ENCODE peak calls at places on chromosomes 13 and 19, in six cellular contexts. One of them, this sample, is unnamed. For H3K9me3, the result is how much of the 10 kb centered on the place peaks cover.

GRCh38 chr13:36712785-36713184 is 39.0 kb downstream of the SERTM1 start:
- DNase-seq in PC-9: no peak
- DNase-seq in heart right ventricle: no peak
- DNase-seq in aorta: no peak
- DNase-seq in tibial artery: no peak
- DNase-seq in tibial nerve: no peak
- DNase-seq in this sample: peak

GRCh38 chr13:52411629-52412028 is 5.7 kb upstream of the THSD1 start:
- DNase-seq in PC-9: no peak
- DNase-seq in heart right ventricle: no peak
- DNase-seq in aorta: no peak
- DNase-seq in tibial artery: no peak
- DNase-seq in tibial nerve: no peak
- DNase-seq in this sample: peak

GRCh38 chr13:101627556-101627943 is 175.1 kb downstream of the ITGBL1 start:
- DNase-seq in PC-9: no peak
- DNase-seq in heart right ventricle: no peak
- DNase-seq in aorta: no peak
- DNase-seq in tibial artery: no peak
- DNase-seq in tibial nerve: no peak
- DNase-seq in this sample: no peak

GRCh38 chr13:51999525-51999924 is 11.7 kb downstream of the ATP7B start:
- DNase-seq in PC-9: no peak
- DNase-seq in heart right ventricle: peak
- DNase-seq in aorta: peak
- DNase-seq in tibial artery: no peak
- DNase-seq in tibial nerve: no peak
- DNase-seq in this sample: no peak

GRCh38 chr13:22103628-22104027 is 432.8 kb downstream of the FGF9 start:
- DNase-seq in PC-9: no peak
- DNase-seq in heart right ventricle: no peak
- DNase-seq in aorta: no peak
- DNase-seq in tibial artery: no peak
- DNase-seq in tibial nerve: no peak
- DNase-seq in this sample: no peak

GRCh38 chr13:76048126-76048525 is 412.0 kb downstream of the LMO7 start:
- DNase-seq in PC-9: no peak
- DNase-seq in heart right ventricle: no peak
- DNase-seq in aorta: no peak
- DNase-seq in tibial artery: no peak
- DNase-seq in tibial nerve: no peak
- DNase-seq in this sample: no peak

GRCh38 chr19:5484398-5485285 is 29.4 kb downstream of the ZNRF4 start:
- DNase-seq in PC-9: no peak
- DNase-seq in heart right ventricle: no peak
- DNase-seq in aorta: no peak
- DNase-seq in tibial artery: no peak
- DNase-seq in tibial nerve: no peak
- DNase-seq in this sample: peak

GRCh38 chr19:50720921-50721291 is 1.3 kb upstream of the SHANK1 start:
- DNase-seq in PC-9: no peak
- DNase-seq in heart right ventricle: no peak
- DNase-seq in aorta: no peak
- DNase-seq in tibial artery: no peak
- DNase-seq in tibial nerve: no peak
- DNase-seq in this sample: no peak

GRCh38 chr19:8494158-8494557 is 8.3 kb downstream of the PRAM1 start:
- DNase-seq in PC-9: no peak
- DNase-seq in heart right ventricle: no peak
- DNase-seq in aorta: no peak
- DNase-seq in tibial artery: no peak
- DNase-seq in tibial nerve: no peak
- DNase-seq in this sample: no peak

GRCh38 chr19:46824887-46825730 is 25.5 kb downstream of the AP2S1 start:
- DNase-seq in PC-9: no peak
- DNase-seq in heart right ventricle: no peak
- DNase-seq in aorta: peak
- DNase-seq in tibial artery: no peak
- DNase-seq in tibial nerve: no peak
- DNase-seq in this sample: no peak

GRCh38 chr19:38392707-38393308 is 4.3 kb downstream of the SPRED3 start:
- DNase-seq in PC-9: no peak
- DNase-seq in heart right ventricle: no peak
- DNase-seq in aorta: no peak
- DNase-seq in tibial artery: no peak
- DNase-seq in tibial nerve: no peak
- DNase-seq in this sample: no peak

GRCh38 chr13:93244918-93245280 is 18.3 kb downstream of the GPC6 start:
- DNase-seq in PC-9: peak
- DNase-seq in heart right ventricle: no peak
- DNase-seq in aorta: no peak
- DNase-seq in tibial artery: no peak
- DNase-seq in tibial nerve: no peak
- DNase-seq in this sample: no peak

GRCh38 chr19:34962945-34963530 is 991 bp downstream of the ZNF792 start:
- DNase-seq in PC-9: no peak
- DNase-seq in heart right ventricle: no peak
- DNase-seq in aorta: no peak
- DNase-seq in tibial artery: no peak
- DNase-seq in tibial nerve: no peak
- DNase-seq in this sample: no peak

GRCh38 chr19:10988921-10989320 is 28.1 kb downstream of the SMARCA4 start:
- DNase-seq in PC-9: no peak
- DNase-seq in heart right ventricle: no peak
- DNase-seq in aorta: no peak
- DNase-seq in tibial artery: no peak
- DNase-seq in tibial nerve: no peak
- DNase-seq in this sample: no peak

GRCh38 chr13:30918662-30919405 is 12.8 kb downstream of the MEDAG start:
- DNase-seq in PC-9: no peak
- DNase-seq in heart right ventricle: no peak
- DNase-seq in aorta: no peak
- DNase-seq in tibial artery: no peak
- DNase-seq in tibial nerve: no peak
- DNase-seq in this sample: no peak

GRCh38 chr13:21542563-21542962 is 61.4 kb downstream of the MICU2 start:
- DNase-seq in PC-9: peak
- DNase-seq in heart right ventricle: no peak
- DNase-seq in aorta: no peak
- DNase-seq in tibial artery: no peak
- DNase-seq in tibial nerve: no peak
- DNase-seq in this sample: no peak

GRCh38 chr19:44905437-44906160 is at the start of gene APOE:
- DNase-seq in PC-9: peak
- DNase-seq in heart right ventricle: no peak
- DNase-seq in aorta: no peak
- DNase-seq in tibial artery: no peak
- DNase-seq in tibial nerve: no peak
- DNase-seq in this sample: no peak

GRCh38 chr13:46556380-46556779 is 3.4 kb downstream of the LRCH1 start:
- DNase-seq in PC-9: no peak
- DNase-seq in heart right ventricle: no peak
- DNase-seq in aorta: no peak
- DNase-seq in tibial artery: no peak
- DNase-seq in tibial nerve: no peak
- DNase-seq in this sample: no peak

GRCh38 chr19:10797078-10797477 is 38.9 kb downstream of the TMED1 start:
- DNase-seq in PC-9: no peak
- DNase-seq in heart right ventricle: no peak
- DNase-seq in aorta: no peak
- DNase-seq in tibial artery: no peak
- DNase-seq in tibial nerve: no peak
- DNase-seq in this sample: no peak

GRCh38 chr13:42478531-42479156 is 95.3 kb upstream of the TNFSF11 start:
- DNase-seq in PC-9: no peak
- DNase-seq in heart right ventricle: no peak
- DNase-seq in aorta: no peak
- DNase-seq in tibial artery: no peak
- DNase-seq in tibial nerve: no peak
- DNase-seq in this sample: no peak

GRCh38 chr13:62119739-62120700 is 704.4 kb upstream of the PCDH20 start:
- DNase-seq in PC-9: no peak
- DNase-seq in heart right ventricle: no peak
- DNase-seq in aorta: no peak
- DNase-seq in tibial artery: no peak
- DNase-seq in tibial nerve: no peak
- DNase-seq in this sample: no peak

GRCh38 chr13:96091164-96091931 is 1.4 kb downstream of the HS6ST3 start:
- DNase-seq in PC-9: no peak
- DNase-seq in heart right ventricle: peak
- DNase-seq in aorta: no peak
- DNase-seq in tibial artery: peak
- DNase-seq in tibial nerve: no peak
- DNase-seq in this sample: no peak

GRCh38 chr13:96090240-96091101 is 564 bp downstream of the HS6ST3 start:
- DNase-seq in PC-9: no peak
- DNase-seq in heart right ventricle: no peak
- DNase-seq in aorta: peak
- DNase-seq in tibial artery: no peak
- DNase-seq in tibial nerve: no peak
- DNase-seq in this sample: no peak

GRCh38 chr13:96091932-96092253 is 2.0 kb downstream of the HS6ST3 start:
- DNase-seq in PC-9: no peak
- DNase-seq in heart right ventricle: no peak
- DNase-seq in aorta: no peak
- DNase-seq in tibial artery: no peak
- DNase-seq in tibial nerve: no peak
- DNase-seq in this sample: no peak

GRCh38 chr13:96089139-96089538 is 768 bp upstream of the HS6ST3 start:
- DNase-seq in PC-9: no peak
- DNase-seq in heart right ventricle: no peak
- DNase-seq in aorta: no peak
- DNase-seq in tibial artery: no peak
- DNase-seq in tibial nerve: no peak
- DNase-seq in this sample: no peak

DNA sequence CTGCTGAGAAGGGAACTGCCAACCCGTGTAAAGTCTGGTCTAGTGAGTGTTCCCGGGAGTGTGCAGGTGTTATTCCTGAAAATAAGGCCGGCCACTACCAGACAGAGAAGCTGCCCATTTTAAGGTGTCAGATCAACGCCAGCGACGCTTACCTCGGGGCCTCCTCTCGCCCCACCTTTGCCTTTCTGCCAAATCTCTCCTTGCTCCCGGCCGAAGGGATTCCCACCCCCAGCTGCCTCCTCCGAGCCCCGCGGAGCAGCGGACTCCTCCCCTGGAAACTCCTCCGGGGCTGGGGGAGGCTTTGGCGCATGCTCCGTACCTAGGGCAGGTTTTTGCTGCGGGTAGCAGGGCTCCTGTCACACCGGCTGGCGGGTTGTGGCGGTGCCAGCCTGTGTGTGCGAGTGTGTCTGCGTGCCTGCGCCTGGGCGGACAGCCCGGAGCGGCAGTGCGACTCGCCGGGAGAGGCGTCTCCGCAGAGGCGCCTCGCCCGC is at the start of gene HS6ST3:
- DNase-seq in PC-9: no peak
- DNase-seq in heart right ventricle: peak
- DNase-seq in aorta: peak
- DNase-seq in tibial artery: no peak
- DNase-seq in tibial nerve: no peak
- DNase-seq in this sample: no peak
- H3K4me3 ChIP-seq in PC-9: peak
- H3K4me3 ChIP-seq in heart right ventricle: peak
- H3K4me3 ChIP-seq in aorta: peak
- H3K4me3 ChIP-seq in tibial artery: peak
- H3K4me3 ChIP-seq in tibial nerve: no peak
- H3K4me3 ChIP-seq in this sample: peak

GRCh38 chr19:55898911-55899310 is 33.2 kb downstream of the NLRP13 start:
- DNase-seq in PC-9: no peak
- DNase-seq in heart right ventricle: no peak
- DNase-seq in aorta: no peak
- DNase-seq in tibial artery: no peak
- DNase-seq in tibial nerve: no peak
- DNase-seq in this sample: no peak
- H3K9me3 ChIP-seq in PC-9: under half
- H3K9me3 ChIP-seq in heart right ventricle: under half
- H3K9me3 ChIP-seq in aorta: under half
- H3K9me3 ChIP-seq in tibial artery: under half
- H3K9me3 ChIP-seq in tibial nerve: under half
- H3K9me3 ChIP-seq in this sample: half or more

DNA sequence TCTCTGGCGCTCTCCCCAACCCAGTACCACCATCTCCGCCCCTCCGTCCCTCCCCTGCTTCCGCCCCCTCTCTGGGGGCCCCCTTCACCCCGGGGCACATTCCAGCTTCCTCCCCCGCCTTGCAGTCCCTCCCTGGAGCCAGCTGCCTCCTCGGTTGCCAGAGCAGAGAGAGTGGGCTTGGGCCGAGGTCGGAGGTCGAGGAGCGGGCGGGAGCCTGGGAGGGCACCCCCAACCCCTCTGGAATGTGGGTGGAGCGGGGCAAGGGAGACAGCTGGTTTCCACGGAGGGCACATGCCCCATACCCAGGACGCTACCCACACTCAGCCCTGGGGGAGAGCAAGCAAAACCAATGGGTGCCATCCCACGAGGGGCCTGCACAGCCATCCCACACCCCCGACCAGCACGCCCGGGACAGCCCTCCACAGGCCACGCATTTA is 6.4 kb upstream of the CIRBP start:
- DNase-seq in PC-9: no peak
- DNase-seq in heart right ventricle: peak
- DNase-seq in aorta: peak
- DNase-seq in tibial artery: no peak
- DNase-seq in tibial nerve: no peak
- DNase-seq in this sample: no peak
- H3K4me3 ChIP-seq in PC-9: peak
- H3K4me3 ChIP-seq in heart right ventricle: no peak
- H3K4me3 ChIP-seq in aorta: no peak
- H3K4me3 ChIP-seq in tibial artery: peak
- H3K4me3 ChIP-seq in tibial nerve: no peak
- H3K4me3 ChIP-seq in this sample: no peak

GRCh38 chr19:27694361-27695055 is 1518.4 kb downstream of the UQCRFS1 start:
- DNase-seq in PC-9: no peak
- DNase-seq in heart right ventricle: no peak
- DNase-seq in aorta: no peak
- DNase-seq in tibial artery: no peak
- DNase-seq in tibial nerve: no peak
- DNase-seq in this sample: no peak

GRCh38 chr19:27684293-27684692 is 1528.7 kb downstream of the UQCRFS1 start:
- DNase-seq in PC-9: no peak
- DNase-seq in heart right ventricle: no peak
- DNase-seq in aorta: no peak
- DNase-seq in tibial artery: no peak
- DNase-seq in tibial nerve: no peak
- DNase-seq in this sample: no peak

GRCh38 chr19:27691991-27692390 is 1521.0 kb downstream of the UQCRFS1 start:
- DNase-seq in PC-9: no peak
- DNase-seq in heart right ventricle: no peak
- DNase-seq in aorta: no peak
- DNase-seq in tibial artery: no peak
- DNase-seq in tibial nerve: no peak
- DNase-seq in this sample: no peak

DNA sequence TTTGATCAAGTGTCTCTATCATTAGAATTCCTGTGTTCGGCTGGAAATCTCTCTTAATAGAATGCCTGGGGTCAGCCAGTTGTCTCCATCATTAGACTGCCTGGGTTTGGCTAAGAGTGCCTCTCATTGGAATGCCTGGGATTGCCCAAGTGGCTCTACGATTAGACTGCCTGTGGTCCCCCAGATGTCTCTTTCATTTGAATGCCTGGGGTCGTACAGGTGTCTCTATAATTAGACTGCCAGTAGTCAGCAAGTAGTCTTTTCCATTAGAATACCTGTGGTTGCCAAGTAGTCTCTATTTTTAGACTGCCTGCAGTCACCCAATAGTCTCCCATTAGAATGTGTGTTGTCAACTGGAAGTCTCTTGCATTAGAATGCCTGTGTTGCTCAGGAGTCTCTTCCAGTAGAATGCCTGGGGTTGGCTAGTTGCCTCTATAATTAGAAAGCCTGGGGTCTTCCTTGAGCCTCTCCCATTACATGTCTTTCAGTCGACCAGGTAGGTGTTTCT is 1523.2 kb downstream of the UQCRFS1 start:
- DNase-seq in PC-9: no peak
- DNase-seq in heart right ventricle: no peak
- DNase-seq in aorta: no peak
- DNase-seq in tibial artery: no peak
- DNase-seq in tibial nerve: no peak
- DNase-seq in this sample: no peak
- H3K9me3 ChIP-seq in PC-9: under half
- H3K9me3 ChIP-seq in heart right ventricle: under half
- H3K9me3 ChIP-seq in aorta: under half
- H3K9me3 ChIP-seq in tibial artery: under half
- H3K9me3 ChIP-seq in tibial nerve: under half
- H3K9me3 ChIP-seq in this sample: under half